ENCODE peak calls at places on chromosomes 2 and 18, in nine cellular contexts. Y is HCT116, P is A549, M is cardiac muscle cell, V is osteoblast, F is neural progenitor cell, T is Caco-2, A is ovary, I is psoas muscle. D is an unnamed sample.

GRCh38 chr2:44271296-44271695 is 4.0 kb upstream of the SLC3A1 start:
- DNase-seq in M (no peak), V (no peak), Y (no peak), F (no peak), T (no peak), A (no peak), P (no peak), I (no peak), D (no peak)

GRCh38 chr2:88919087-88919738 is 227.7 kb downstream of the RPIA start:
- DNase-seq in F (no peak), A (no peak), M (no peak), Y (no peak), I (no peak), T (no peak), V (peak), P (peak), D (peak)

GRCh38 chr2:20144861-20145260 is 80.1 kb downstream of the SDC1 start:
- DNase-seq in Y (no peak), V (no peak), A (no peak), I (no peak), M (no peak), T (no peak), P (no peak), F (no peak), D (no peak)

GRCh38 chr2:168736636-168737424 is 65.6 kb upstream of the NOSTRIN start:
- DNase-seq in Y (no peak), M (peak), T (no peak), P (no peak), F (no peak), I (no peak), A (no peak), V (no peak), D (no peak)

GRCh38 chr2:238521870-238522269 is 95.1 kb downstream of the ASB1 start:
- DNase-seq in T (no peak), A (no peak), F (no peak), I (no peak), M (no peak), V (peak), Y (no peak), P (no peak), D (no peak)

GRCh38 chr2:240250985-240251847 is 110.8 kb upstream of the OTOS start:
- DNase-seq in V (peak), F (peak), I (peak), M (no peak), P (peak), T (peak), A (peak), Y (peak), D (peak)

GRCh38 chr2:130827502-130828251 is 9.0 kb upstream of the ARHGEF4 start:
- DNase-seq in F (peak), Y (no peak), V (peak), T (no peak), P (no peak), A (no peak), M (no peak), I (no peak), D (peak)

GRCh38 chr18:48668466-48669179 is 129.8 kb downstream of the CTIF start:
- DNase-seq in I (no peak), M (no peak), V (no peak), P (no peak), T (no peak), Y (no peak), A (peak), F (no peak), D (no peak)

GRCh38 chr2:227033471-227034148 is 130.4 kb downstream of the COL4A4 start:
- DNase-seq in F (peak), I (peak), Y (peak), P (peak), A (no peak), V (no peak), T (peak), M (peak), D (peak)

GRCh38 chr2:240450532-240451107 is 15.2 kb downstream of the GPC1 start:
- DNase-seq in A (no peak), P (no peak), I (peak), V (peak), F (no peak), M (no peak), T (no peak), Y (no peak), D (no peak)

GRCh38 chr2:42104621-42105020 is 56.8 kb downstream of the PKDCC start:
- DNase-seq in F (no peak), Y (no peak), T (no peak), V (no peak), A (no peak), M (no peak), I (no peak), P (no peak), D (no peak)

GRCh38 chr2:68295523-68295922 is 24.2 kb downstream of the CNRIP1 start:
- DNase-seq in Y (no peak), A (no peak), I (no peak), F (no peak), V (no peak), M (no peak), P (no peak), T (no peak), D (no peak)

GRCh38 chr18:306608-307255 is 38.9 kb upstream of the THOC1 start:
- DNase-seq in P (no peak), V (no peak), A (no peak), T (no peak), F (no peak), I (no peak), Y (no peak), M (no peak), D (no peak)

GRCh38 chr18:47747260-47747795 is 183.1 kb downstream of the SMAD2 start:
- DNase-seq in I (no peak), V (no peak), M (no peak), Y (no peak), F (no peak), A (no peak), T (no peak), P (no peak), D (no peak)

GRCh38 chr2:135030826-135031225 is 16.4 kb downstream of the MAP3K19 start:
- DNase-seq in T (no peak), F (peak), P (peak), M (peak), I (no peak), Y (no peak), A (no peak), V (peak), D (peak)

GRCh38 chr2:48316753-48317750 is 212.9 kb upstream of the STON1 start:
- DNase-seq in I (no peak), V (no peak), P (no peak), T (no peak), A (no peak), Y (no peak), M (no peak), F (no peak), D (no peak)
- H3K4me3 ChIP-seq in I (peak), V (no peak), P (peak), T (peak), A (no peak), Y (no peak), M (no peak), F (peak), D (no peak)

GRCh38 chr2:149800624-149801220 is 213.1 kb upstream of the MMADHC start:
- DNase-seq in V (no peak), T (no peak), I (no peak), A (no peak), M (no peak), F (peak), Y (no peak), P (no peak), D (no peak)

GRCh38 chr2:149797030-149797429 is 209.5 kb upstream of the MMADHC start:
- DNase-seq in T (no peak), A (no peak), M (no peak), P (no peak), I (no peak), Y (no peak), V (no peak), F (no peak), D (no peak)

GRCh38 chr2:149799296-149799695 is 211.7 kb upstream of the MMADHC start:
- DNase-seq in Y (peak), T (no peak), A (no peak), V (no peak), M (no peak), F (peak), P (peak), I (no peak), D (peak)
- TF ChIP-seq CTCF in Y (no peak), T (no peak), A (no peak), V (peak), M (peak), F (peak), P (peak), I (peak), D (peak)

DNA sequence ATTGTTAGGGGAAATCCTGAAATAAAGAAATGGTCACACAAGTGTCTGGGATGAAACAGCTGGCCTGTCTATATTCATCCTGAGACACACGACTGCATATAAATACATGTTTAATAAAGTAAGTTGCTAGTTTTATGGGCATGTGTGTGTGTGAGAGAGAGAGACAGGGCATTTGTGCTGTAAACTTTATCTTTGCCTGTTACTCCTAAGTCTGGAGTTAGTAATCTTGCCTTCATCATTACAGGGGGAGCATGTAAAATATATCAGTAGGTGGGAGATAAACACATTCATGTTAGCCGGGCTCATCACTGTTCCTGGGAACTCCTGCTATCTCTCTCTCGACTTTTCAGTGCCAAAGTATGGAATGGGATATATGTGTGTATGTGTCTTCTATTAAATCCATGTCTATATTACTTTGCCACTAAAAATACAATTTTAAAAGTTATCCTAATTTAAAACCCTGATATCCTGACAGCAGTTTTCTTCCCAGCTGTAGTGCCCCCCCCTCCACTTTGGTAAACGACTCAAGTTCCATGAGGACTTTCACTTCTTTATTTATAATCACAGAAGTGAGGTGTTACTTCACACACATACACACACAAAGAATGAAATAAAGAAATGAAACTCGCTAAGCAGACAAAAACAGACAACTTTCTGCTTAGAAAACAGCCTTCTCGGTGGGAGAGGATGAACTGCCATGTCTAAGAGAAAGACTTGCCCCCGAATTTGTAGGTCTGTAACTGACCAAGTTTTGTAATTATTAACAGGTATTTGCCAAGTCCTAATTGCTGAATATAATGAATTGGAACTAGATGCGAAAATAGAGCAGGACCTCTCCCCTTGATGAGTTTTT is 949 bp downstream of the ZEB2 start:
- DNase-seq in Y (no peak), P (no peak), M (no peak), A (no peak), F (no peak), V (no peak), T (no peak), I (no peak), D (no peak)
- H3K4me3 ChIP-seq in Y (peak), P (peak), M (peak), A (peak), F (peak), V (peak), T (no peak), I (peak), D (peak)

GRCh38 chr2:15510552-15510951 is 50.6 kb downstream of the NBAS start:
- DNase-seq in F (no peak), P (no peak), Y (no peak), I (no peak), T (no peak), M (no peak), V (no peak), A (no peak), D (no peak)
- TF ChIP-seq CTCF in F (no peak), P (no peak), Y (no peak), I (no peak), T (no peak), M (no peak), V (no peak), A (no peak), D (no peak)

GRCh38 chr2:217940261-217941220 is 62.3 kb downstream of the TNS1 start:
- DNase-seq in A (no peak), T (no peak), M (no peak), I (peak), F (no peak), P (no peak), V (no peak), Y (no peak), D (no peak)

GRCh38 chr2:217937446-217937845 is 65.3 kb downstream of the TNS1 start:
- DNase-seq in T (no peak), M (no peak), P (no peak), A (no peak), F (no peak), Y (no peak), V (peak), I (peak), D (peak)

GRCh38 chr2:217938038-217938437 is 64.8 kb downstream of the TNS1 start:
- DNase-seq in A (no peak), V (peak), P (no peak), F (no peak), I (peak), M (no peak), Y (no peak), T (no peak), D (no peak)

GRCh38 chr2:217939629-217940245 is 63.1 kb downstream of the TNS1 start:
- DNase-seq in I (peak), M (no peak), F (no peak), T (no peak), P (no peak), Y (no peak), V (no peak), A (no peak), D (no peak)

GRCh38 chr2:217939220-217939619 is 63.6 kb downstream of the TNS1 start:
- DNase-seq in V (no peak), A (no peak), T (no peak), P (no peak), F (no peak), I (peak), Y (no peak), M (no peak), D (no peak)
- H3K4me3 ChIP-seq in V (no peak), A (peak), T (no peak), P (no peak), F (no peak), I (peak), Y (no peak), M (no peak), D (no peak)

DNA sequence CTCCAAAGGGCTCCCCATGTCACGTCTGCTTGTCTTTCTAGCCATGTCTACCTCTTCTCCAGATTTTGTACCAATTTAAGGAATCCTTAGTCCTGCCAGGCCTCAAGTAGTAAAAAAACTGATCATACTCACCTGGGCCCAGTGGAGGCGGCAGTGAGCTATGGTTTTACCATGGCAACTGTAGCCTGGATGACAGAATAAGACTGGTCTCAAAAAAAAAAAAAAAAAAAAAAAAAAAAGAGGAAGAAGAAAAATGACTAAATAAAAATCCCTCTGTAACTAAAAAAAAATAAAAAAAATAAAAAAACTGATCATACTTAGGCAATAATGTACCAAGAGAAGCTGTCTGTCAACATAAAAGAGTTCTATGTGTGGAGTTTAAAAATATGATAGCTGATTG is 221.6 kb downstream of the NR4A2 start:
- DNase-seq in Y (peak), F (peak), P (peak), A (no peak), M (peak), T (peak), V (no peak), I (no peak), D (no peak)
- TF ChIP-seq CTCF in Y (peak), F (peak), P (no peak), A (no peak), M (no peak), T (peak), V (no peak), I (no peak), D (peak)

DNA sequence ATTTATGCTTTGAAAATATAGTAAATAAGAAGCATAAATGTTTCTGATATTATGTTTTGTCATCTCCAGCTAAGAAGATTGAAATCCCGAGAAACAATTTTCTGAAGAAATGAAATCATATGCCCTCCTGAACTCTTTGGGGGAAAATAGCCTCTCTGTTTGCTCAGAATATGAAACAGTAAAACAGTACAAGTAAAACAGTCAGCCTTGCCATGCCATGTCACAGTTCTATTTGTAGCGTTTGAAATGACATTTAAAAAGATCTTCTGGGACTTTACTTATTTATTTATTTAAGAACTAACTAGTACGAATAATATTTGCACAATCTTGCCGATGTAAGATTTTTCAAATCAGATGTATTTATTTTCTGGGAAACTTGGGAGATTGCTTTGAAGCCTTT is 98.0 kb downstream of the LNPK start:
- DNase-seq in M (no peak), P (no peak), Y (no peak), A (no peak), F (no peak), V (no peak), T (no peak), I (no peak), D (no peak)
- H3K4me3 ChIP-seq in M (no peak), P (no peak), Y (no peak), A (no peak), F (no peak), V (no peak), T (no peak), I (peak), D (no peak)

GRCh38 chr2:102979429-102979828 is 217.6 kb downstream of the TMEM182 start:
- DNase-seq in M (no peak), T (no peak), V (no peak), P (no peak), Y (no peak), I (no peak), A (no peak), F (no peak), D (no peak)

GRCh38 chr2:102977462-102977861 is 215.6 kb downstream of the TMEM182 start:
- DNase-seq in M (no peak), I (no peak), P (no peak), A (no peak), Y (no peak), F (no peak), T (no peak), V (no peak), D (no peak)

GRCh38 chr2:102971661-102972060 is 209.8 kb downstream of the TMEM182 start:
- DNase-seq in M (no peak), P (no peak), Y (no peak), A (no peak), I (no peak), T (no peak), F (no peak), V (peak), D (no peak)

DNA sequence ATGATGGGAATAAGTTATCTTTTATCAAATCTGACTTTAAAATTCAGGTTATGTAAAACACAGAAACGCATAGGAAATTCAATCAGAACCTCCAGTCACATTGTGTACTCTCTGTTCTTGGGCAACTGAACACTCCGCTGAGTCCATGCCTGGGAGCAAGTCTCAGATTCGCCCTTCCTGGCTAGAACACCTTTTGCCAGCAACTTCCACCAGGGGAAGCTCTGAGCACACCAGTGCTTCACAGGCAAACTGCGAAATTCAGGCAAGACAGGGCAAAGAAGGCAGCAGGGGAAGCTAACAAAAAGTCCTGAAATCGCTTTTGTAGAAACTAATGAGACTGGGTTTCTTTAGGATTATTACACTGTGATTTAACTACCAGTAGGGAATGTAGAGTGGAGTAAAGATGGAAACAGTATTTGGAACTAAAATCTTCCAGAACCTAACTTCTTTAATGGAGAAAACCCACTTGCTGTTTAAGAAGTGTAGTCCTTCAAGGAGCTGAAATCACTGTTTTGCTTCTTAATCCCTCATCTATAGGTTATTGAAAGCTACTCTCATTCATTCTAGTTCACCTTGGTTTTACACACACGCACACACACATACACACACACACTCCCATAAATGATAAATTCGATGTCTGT is 214.3 kb downstream of the TMEM182 start:
- DNase-seq in M (peak), I (no peak), F (peak), P (peak), T (peak), Y (peak), V (peak), A (no peak), D (peak)
- TF ChIP-seq CTCF in M (peak), I (peak), F (peak), P (peak), T (peak), Y (peak), V (peak), A (no peak), D (peak)

GRCh38 chr2:121233486-121234110 is 51.4 kb downstream of the TFCP2L1 start:
- DNase-seq in A (no peak), P (no peak), F (no peak), Y (no peak), V (no peak), M (no peak), T (no peak), I (no peak), D (no peak)

GRCh38 chr2:121232626-121233265 is 52.3 kb downstream of the TFCP2L1 start:
- DNase-seq in V (no peak), Y (no peak), M (no peak), P (no peak), F (no peak), T (no peak), A (no peak), I (no peak), D (no peak)

GRCh38 chr2:121234144-121234543 is 50.9 kb downstream of the TFCP2L1 start:
- DNase-seq in A (no peak), T (no peak), F (no peak), M (no peak), I (no peak), Y (no peak), P (no peak), V (peak), D (no peak)

GRCh38 chr2:121231385-121232000 is 53.5 kb downstream of the TFCP2L1 start:
- DNase-seq in V (no peak), I (no peak), M (no peak), F (no peak), P (no peak), Y (no peak), A (no peak), T (no peak), D (no peak)

DNA sequence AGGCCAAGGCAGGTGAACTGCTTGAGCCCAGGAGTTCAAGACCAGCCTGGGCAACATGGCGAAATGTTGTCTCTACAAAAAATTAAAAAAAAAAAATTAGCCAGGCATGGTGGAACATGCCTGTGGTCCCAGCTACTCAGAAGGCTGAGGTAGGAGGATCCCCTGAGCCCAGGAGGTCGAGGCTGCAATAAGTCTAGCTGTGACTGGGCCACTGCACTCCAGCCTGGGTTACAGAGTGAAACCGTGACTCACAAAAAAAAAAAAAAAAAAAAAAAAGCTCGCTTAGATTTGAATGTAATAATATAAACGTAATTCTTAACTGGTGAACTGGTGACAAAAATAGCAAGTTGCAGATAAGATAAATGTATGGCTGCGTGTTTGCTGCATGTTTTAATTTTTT is 56.5 kb downstream of the TFCP2L1 start:
- DNase-seq in P (no peak), M (no peak), V (no peak), Y (no peak), F (no peak), I (no peak), T (no peak), A (no peak), D (no peak)
- H3K4me3 ChIP-seq in P (no peak), M (no peak), V (no peak), Y (no peak), F (no peak), I (no peak), T (no peak), A (no peak), D (no peak)